ENCODE peak calls at places on chromosomes 16 and 17, in eight cellular contexts. J is uterus, F is heart left ventricle, N is cardiac muscle cell, L is kidney epithelial cell, G is fibroblast of pulmonary artery, V is Peyer's patch, E is coronary artery. K is an unnamed sample.

GRCh38 chr17:39219647-39220154 is 6.0 kb downstream of the STAC2 start:
- DNase-seq in J (no peak), F (no peak), N (peak; percentile 57), L (no peak), G (no peak), V (no peak), E (no peak), K (no peak)

GRCh38 chr17:41009301-41009760 is 403 bp upstream of the KRTAP3-1 start:
- DNase-seq in J (no peak), F (no peak), N (no peak), L (no peak), G (no peak), V (no peak), E (no peak), K (no peak)

GRCh38 chr17:44900894-44901293 is 1.6 kb upstream of the EFTUD2 start:
- DNase-seq in J (no peak), F (no peak), N (no peak), L (no peak), G (peak; percentile 97), V (no peak), E (peak; percentile 36), K (no peak)

GRCh38 chr17:70022175-70022574 is 52.9 kb upstream of the KCNJ16 start:
- DNase-seq in J (no peak), F (no peak), N (no peak), L (no peak), G (no peak), V (no peak), E (no peak), K (no peak)

GRCh38 chr16:18839555-18839954 is 38.2 kb upstream of the ARL6IP1 start:
- DNase-seq in J (no peak), F (no peak), N (no peak), L (no peak), G (peak; percentile 4), V (no peak), E (no peak), K (no peak)

GRCh38 chr17:6712058-6712853 is 913 bp downstream of the SLC13A5 start:
- DNase-seq in J (no peak), F (no peak), N (peak; percentile 52), L (peak; percentile 7), G (peak; percentile 14), V (no peak), E (no peak), K (no peak)

GRCh38 chr16:30382398-30383015 is at the start of gene SEPTIN1:
- DNase-seq in J (no peak), F (no peak), N (no peak), L (no peak), G (no peak), V (no peak), E (no peak), K (peak; percentile 89)

GRCh38 chr16:19601083-19601976 is 45.8 kb downstream of the VPS35L start:
- DNase-seq in J (no peak), F (no peak), N (peak; percentile 43), L (peak; percentile 5), G (peak; percentile 70), V (no peak), E (no peak), K (peak; percentile 49)

GRCh38 chr16:80602894-80603293 is 62.1 kb downstream of the DYNLRB2 start:
- DNase-seq in J (no peak), F (no peak), N (no peak), L (no peak), G (no peak), V (no peak), E (no peak), K (no peak)

GRCh38 chr17:16491131-16491702 is 776 bp downstream of the LRRC75A start:
- DNase-seq in J (no peak), F (no peak), N (peak; percentile 42), L (no peak), G (no peak), V (peak; percentile 70), E (no peak), K (peak; percentile 53)

GRCh38 chr16:75616541-75617010 is 6.5 kb downstream of the ADAT1 start:
- DNase-seq in J (no peak), F (no peak), N (no peak), L (no peak), G (no peak), V (no peak), E (no peak), K (peak; percentile 15)

GRCh38 chr16:19883296-19883951 is 1.2 kb downstream of the GPRC5B start:
- DNase-seq in J (peak; percentile 44), F (peak; percentile 77), N (peak; percentile 69), L (no peak), G (peak; percentile 58), V (no peak), E (no peak), K (peak; percentile 8)

GRCh38 chr17:51516924-51517323 is 256.6 kb downstream of the UTP18 start:
- DNase-seq in J (no peak), F (no peak), N (no peak), L (no peak), G (no peak), V (no peak), E (no peak), K (no peak)

GRCh38 chr16:2046889-2047329 is 725 bp downstream of the NTHL1 start:
- DNase-seq in J (no peak), F (no peak), N (no peak), L (no peak), G (no peak), V (no peak), E (no peak), K (no peak)

GRCh38 chr16:65497571-65497970 is 375.7 kb upstream of the CDH11 start:
- DNase-seq in J (no peak), F (no peak), N (no peak), L (no peak), G (no peak), V (no peak), E (no peak), K (no peak)

GRCh38 chr17:21300601-21301571 is 16.4 kb downstream of the MAP2K3 start:
- DNase-seq in J (no peak), F (peak; percentile 62), N (no peak), L (no peak), G (no peak), V (peak; percentile 50), E (no peak), K (no peak)

GRCh38 chr16:14148016-14148415 is 76.9 kb downstream of the MRTFB start:
- DNase-seq in J (no peak), F (no peak), N (no peak), L (no peak), G (no peak), V (no peak), E (no peak), K (no peak)

GRCh38 chr17:72338847-72339790 is 218.3 kb downstream of the SOX9 start:
- DNase-seq in J (no peak), F (no peak), N (peak; percentile 33), L (peak; percentile 92), G (peak; percentile 94), V (no peak), E (no peak), K (no peak)

GRCh38 chr16:2196162-2196980 is at the start of gene CASKIN1:
- DNase-seq in J (no peak), F (no peak), N (peak; percentile 77), L (no peak), G (no peak), V (no peak), E (no peak), K (no peak)

DNA sequence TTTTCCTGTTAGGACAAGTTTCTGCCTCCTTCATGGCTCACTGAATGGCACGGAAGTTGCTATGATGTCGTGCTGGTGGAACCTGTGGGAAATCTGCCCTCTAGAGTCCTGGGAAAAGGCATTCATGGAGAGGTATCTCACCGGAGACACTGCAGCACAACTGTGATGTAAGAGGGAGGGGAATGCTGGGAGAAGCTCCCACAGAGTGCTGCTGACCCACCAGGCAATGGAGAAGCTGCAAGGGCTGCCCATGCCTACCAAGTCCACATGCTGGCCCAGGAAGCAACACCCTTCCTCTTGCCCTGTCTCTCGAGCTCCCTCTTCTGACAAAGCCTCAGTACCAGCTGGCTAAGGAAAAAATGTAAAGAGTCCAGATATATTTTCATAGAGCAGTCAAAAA is 45.2 kb upstream of the SLC5A11 start:
- DNase-seq in J (no peak), F (no peak), N (peak; percentile 24), L (peak; percentile 39), G (peak; percentile 52), V (no peak), E (no peak), K (no peak)
- TF ChIP-seq CTCF in J (no peak), F (peak; percentile 6), N (peak; percentile 38), L (no peak), G (peak; percentile 39), V (no peak), E (no peak), K (no peak)

GRCh38 chr17:79806863-79807720 is 10.2 kb upstream of the CBX8 start:
- DNase-seq in J (no peak), F (no peak), N (no peak), L (no peak), G (no peak), V (no peak), E (no peak), K (no peak)

GRCh38 chr17:79811036-79811887 is 14.4 kb upstream of the CBX8 start:
- DNase-seq in J (no peak), F (no peak), N (peak; percentile 80), L (no peak), G (no peak), V (peak; percentile 56), E (no peak), K (peak; percentile 71)

GRCh38 chr17:79810138-79811027 is 13.5 kb upstream of the CBX8 start:
- DNase-seq in J (peak; percentile 53), F (peak; percentile 88), N (peak; percentile 96), L (peak; percentile 34), G (peak; percentile 76), V (peak; percentile 82), E (no peak), K (peak; percentile 88)

GRCh38 chr17:79809530-79810137 is 12.8 kb upstream of the CBX8 start:
- DNase-seq in J (no peak), F (no peak), N (no peak), L (no peak), G (no peak), V (no peak), E (no peak), K (no peak)

GRCh38 chr17:79808763-79809529 is 12.1 kb upstream of the CBX8 start:
- DNase-seq in J (no peak), F (no peak), N (no peak), L (peak; percentile 32), G (peak; percentile 61), V (no peak), E (no peak), K (peak; percentile 45)
- TF ChIP-seq CTCF in J (peak; percentile 5), F (peak; percentile 14), N (no peak), L (peak; percentile 46), G (peak; percentile 39), V (no peak), E (no peak), K (peak; percentile 26)

GRCh38 chr17:62690168-62690897 is 62.9 kb downstream of the MRC2 start:
- DNase-seq in J (no peak), F (no peak), N (no peak), L (no peak), G (no peak), V (no peak), E (no peak), K (no peak)
- TF ChIP-seq CTCF in J (no peak), F (no peak), N (no peak), L (peak; percentile 9), G (no peak), V (no peak), E (no peak), K (no peak)

DNA sequence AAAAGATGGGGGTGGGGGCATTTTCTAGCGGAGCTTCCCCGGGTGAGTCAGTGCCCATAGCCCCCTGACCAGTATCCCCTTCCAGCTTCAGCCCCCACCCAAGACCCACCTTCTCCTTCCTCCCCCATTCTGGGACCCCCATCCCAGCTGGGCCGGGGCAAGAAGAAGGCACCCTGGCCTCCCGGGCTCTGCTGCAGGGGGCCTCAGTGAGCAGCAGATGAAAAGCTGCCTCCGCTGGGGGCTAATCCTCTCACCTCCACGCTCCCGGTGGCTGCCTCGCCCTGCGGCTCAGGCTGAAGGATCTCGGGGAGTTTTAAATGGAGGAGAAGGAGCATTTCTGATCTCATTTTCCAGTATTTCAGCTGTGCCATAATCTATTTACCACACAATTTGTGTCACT is 313.5 kb upstream of the TNRC6C start:
- DNase-seq in J (no peak), F (no peak), N (no peak), L (no peak), G (no peak), V (no peak), E (no peak), K (peak; percentile 67)
- TF ChIP-seq CTCF in J (no peak), F (no peak), N (peak; percentile 22), L (peak; percentile 34), G (no peak), V (no peak), E (no peak), K (peak; percentile 56)

K was measured in activated CD8-positive, alpha-beta T cell treated with anti-CD3 and anti-CD28 coated beads for 36 hours.